ENCODE peak calls at places on chromosome X, in eight cellular contexts. E is A549, O is uterus, S is K562, C is stomach, H is heart left ventricle, K is transverse colon, B is IMR-90. V is an unnamed sample. For H3K4me1, the result is how much of the 10 kb centered on the place peaks cover.

GRCh38 chrX:129831486-129831885 is 12.2 kb downstream of the ZDHHC9 start:
- DNase-seq in K (peak), E (no peak), C (no peak), B (no peak), O (no peak), H (peak), S (no peak), V (no peak)

GRCh38 chrX:154733072-154733425 is 17.8 kb downstream of the GAB3 start:
- DNase-seq in O (no peak), E (no peak), B (no peak), K (no peak), S (no peak), C (no peak), H (no peak), V (no peak)

GRCh38 chrX:129983575-129984131 is 1.2 kb downstream of the BCORL1 start:
- DNase-seq in B (no peak), K (peak), S (peak), E (peak), H (peak), O (peak), C (no peak), V (peak)

GRCh38 chrX:38656350-38656915 is 95.1 kb downstream of the TSPAN7 start:
- DNase-seq in E (no peak), O (no peak), K (no peak), B (no peak), H (no peak), C (no peak), S (no peak), V (no peak)

GRCh38 chrX:136639506-136640176 is 8.3 kb upstream of the CD40LG start:
- DNase-seq in E (no peak), C (no peak), B (no peak), K (no peak), O (no peak), H (no peak), S (no peak), V (no peak)

GRCh38 chrX:103092942-103093341 is at the start of gene NXF3:
- DNase-seq in B (no peak), H (no peak), E (no peak), S (no peak), K (no peak), C (no peak), O (no peak), V (peak)

GRCh38 chrX:11341274-11342256 is 48.4 kb downstream of the AMELX start:
- DNase-seq in E (no peak), S (peak), O (peak), K (peak), B (peak), H (peak), C (peak), V (peak)

GRCh38 chrX:112645774-112646173 is 34.0 kb downstream of the LHFPL1 start:
- DNase-seq in K (no peak), H (no peak), E (no peak), S (no peak), C (no peak), B (no peak), O (no peak), V (no peak)

GRCh38 chrX:14017399-14017798 is 12.3 kb downstream of the GEMIN8 start:
- DNase-seq in C (no peak), E (no peak), S (no peak), O (no peak), H (no peak), B (no peak), K (peak), V (no peak)

GRCh38 chrX:11445540-11445939 is 152.3 kb downstream of the AMELX start:
- DNase-seq in C (no peak), E (no peak), K (no peak), O (no peak), B (no peak), S (no peak), H (no peak), V (peak)

GRCh38 chrX:1316527-1316926 is 20.1 kb upstream of the IL3RA start:
- DNase-seq in B (no peak), H (peak), K (peak), O (no peak), S (no peak), C (peak), E (no peak), V (peak)

GRCh38 chrX:103398321-103398937 is 22.1 kb downstream of the BEX3 start:
- DNase-seq in E (peak), O (no peak), B (peak), K (no peak), H (no peak), C (no peak), S (peak), V (no peak)

GRCh38 chrX:133005038-133005437 is 46.6 kb upstream of the HS6ST2 start:
- DNase-seq in S (peak), H (no peak), B (peak), E (peak), K (no peak), O (no peak), C (no peak), V (no peak)

GRCh38 chrX:74500555-74500954 is 79.3 kb downstream of the SLC16A2 start:
- DNase-seq in S (no peak), O (no peak), H (no peak), B (no peak), E (no peak), K (no peak), C (no peak), V (no peak)

GRCh38 chrX:41759817-41760216 is 35.8 kb downstream of the GPR82 start:
- DNase-seq in H (no peak), E (no peak), O (no peak), K (no peak), S (peak), B (peak), C (no peak), V (no peak)

GRCh38 chrX:46820391-46821100 is 16.3 kb upstream of the RP2 start:
- DNase-seq in K (no peak), S (no peak), O (no peak), B (no peak), C (no peak), E (no peak), H (no peak), V (no peak)

GRCh38 chrX:6041630-6042029 is 187.0 kb downstream of the NLGN4X start:
- DNase-seq in K (no peak), B (no peak), O (no peak), H (no peak), S (no peak), C (no peak), E (no peak), V (no peak)

GRCh38 chrX:110211340-110211739 is 106.5 kb downstream of the AMMECR1 start:
- DNase-seq in B (no peak), O (no peak), S (no peak), K (no peak), H (no peak), E (no peak), C (no peak), V (no peak)

GRCh38 chrX:152418025-152418424 is 33.1 kb downstream of the GABRA3 start:
- DNase-seq in K (no peak), O (no peak), B (no peak), C (no peak), H (no peak), S (no peak), E (no peak), V (no peak)

GRCh38 chrX:53526999-53527398 is 92.8 kb upstream of the HSD17B10 start:
- DNase-seq in K (no peak), O (no peak), B (no peak), E (no peak), S (no peak), C (no peak), H (no peak), V (no peak)

GRCh38 chrX:45172890-45173289 is 27.8 kb downstream of the DIPK2B start:
- DNase-seq in O (no peak), K (no peak), H (no peak), S (no peak), E (peak), B (peak), C (no peak), V (no peak)

GRCh38 chrX:132022863-132023116 is 312 bp upstream of the STK26 start:
- DNase-seq in H (no peak), O (no peak), S (no peak), K (no peak), B (no peak), C (no peak), E (peak), V (no peak)

GRCh38 chrX:104370089-104370488 is 115.4 kb upstream of the ESX1 start:
- DNase-seq in K (no peak), O (no peak), E (peak), B (no peak), C (no peak), S (peak), H (no peak), V (peak)

GRCh38 chrX:123217077-123217476 is 33.0 kb downstream of the GRIA3 start:
- DNase-seq in K (no peak), O (peak), S (peak), E (no peak), H (no peak), B (no peak), C (no peak), V (peak)

GRCh38 chrX:122026665-122027064 is 979.3 kb downstream of the GLUD2 start:
- DNase-seq in C (no peak), H (no peak), S (no peak), B (no peak), O (no peak), E (no peak), K (no peak), V (no peak)

GRCh38 chrX:40096395-40097091 is 1.2 kb downstream of the BCOR start:
- DNase-seq in O (peak), H (peak), S (no peak), E (peak), K (peak), C (no peak), B (peak), V (peak)
- H3K4me1 ChIP-seq in O (under half), H (under half), S (under half), E (under half), K (under half), C (half or more), B (under half), V (under half)

GRCh38 chrX:16712116-16712824 is at the start of gene CTPS2:
- DNase-seq in E (peak), O (peak), H (peak), B (peak), K (peak), S (peak), C (peak), V (peak)
- TF ChIP-seq POLR2A in E (peak), O (peak), H (no peak), B (no peak), K (peak), S (peak), C (no peak), V (no peak)

GRCh38 chrX:128106630-128107029 is 54.4 kb upstream of the ACTRT1 start:
- DNase-seq in C (no peak), O (no peak), K (no peak), S (no peak), E (peak), B (no peak), H (no peak), V (peak)
- TF ChIP-seq CTCF in C (no peak), O (no peak), K (no peak), S (no peak), E (peak), B (no peak), H (no peak), V (no peak)

DNA sequence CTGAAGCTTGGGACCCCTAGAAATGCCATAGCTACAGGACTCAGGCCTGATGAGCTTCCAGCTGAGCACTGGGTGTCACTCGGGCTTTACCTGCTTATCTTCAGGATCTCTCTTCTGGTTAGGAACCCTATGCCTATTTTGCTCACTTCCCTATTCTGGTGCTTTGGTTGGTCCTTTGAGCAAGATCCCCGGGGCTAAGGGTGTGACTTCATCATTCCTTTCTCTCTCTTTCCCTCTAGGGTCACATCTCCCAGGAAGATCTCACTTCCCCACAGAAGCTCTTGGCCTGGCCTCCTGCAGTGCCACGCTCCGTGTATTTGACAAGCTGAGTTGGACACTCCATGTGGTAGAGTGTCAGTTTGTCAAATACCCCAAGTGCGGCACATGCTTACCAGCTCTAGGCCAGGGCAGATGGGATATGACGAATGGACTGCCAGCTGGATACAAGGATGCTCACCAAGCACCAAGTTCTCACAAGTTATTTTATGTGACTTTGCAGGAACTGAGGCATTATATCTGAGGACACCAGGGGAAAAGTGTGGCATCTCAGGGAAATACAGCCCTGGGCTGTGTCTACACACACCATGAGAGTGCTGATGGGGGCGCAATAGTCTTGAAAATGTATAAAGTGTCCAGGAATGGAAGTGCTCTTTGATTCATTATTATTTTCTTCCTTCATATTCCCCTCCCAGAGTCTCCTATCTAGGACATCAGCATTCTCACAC is 21.1 kb downstream of the VSIG4 start:
- DNase-seq in K (no peak), E (no peak), C (no peak), H (no peak), B (no peak), S (peak), O (no peak), V (no peak)
- H3K4me1 ChIP-seq in K (under half), E (under half), C (under half), H (under half), B (under half), S (half or more), O (under half), V (under half)

GRCh38 chrX:56563231-56564116 is at the start of gene UBQLN2:
- DNase-seq in C (peak), H (peak), E (no peak), S (peak), B (peak), O (peak), K (peak), V (peak)
- TF ChIP-seq POLR2A in C (no peak), H (peak), E (peak), S (peak), B (peak), O (peak), K (peak), V (peak)

GRCh38 chrX:118349188-118349587 is 3.3 kb downstream of the WDR44 start:
- DNase-seq in C (no peak), O (no peak), B (no peak), K (no peak), E (no peak), S (no peak), H (no peak), V (no peak)

GRCh38 chrX:118345401-118346257 is at the start of gene WDR44:
- DNase-seq in K (peak), H (peak), O (peak), E (peak), B (peak), C (peak), S (peak), V (peak)

GRCh38 chrX:118348186-118348810 is 2.4 kb downstream of the WDR44 start:
- DNase-seq in K (no peak), E (no peak), S (no peak), C (no peak), B (no peak), H (no peak), O (no peak), V (no peak)

GRCh38 chrX:118346258-118347094 is 570 bp downstream of the WDR44 start:
- DNase-seq in K (peak), O (no peak), B (no peak), E (peak), C (peak), H (no peak), S (peak), V (peak)

DNA sequence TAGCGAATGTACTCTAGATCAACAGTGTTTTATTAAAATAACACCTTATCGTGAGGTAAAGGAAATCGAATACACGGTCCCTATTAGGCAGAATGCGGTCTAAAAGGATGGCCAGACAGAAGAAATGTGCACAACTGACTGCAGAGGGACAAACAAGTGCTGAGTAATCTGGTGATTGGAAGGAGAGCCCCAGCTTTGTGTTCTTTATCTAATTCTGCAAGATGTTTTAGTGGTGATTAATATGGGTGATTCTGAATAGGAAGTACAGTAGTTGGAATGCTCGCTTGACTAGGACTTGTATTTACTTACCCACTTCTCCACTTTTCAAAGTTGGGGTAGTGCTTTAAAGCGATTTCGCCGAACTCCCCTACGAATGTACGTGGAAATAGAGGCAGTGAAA is 1.2 kb downstream of the WDR44 start:
- DNase-seq in B (peak), K (no peak), C (no peak), S (peak), E (no peak), O (no peak), H (no peak), V (no peak)
- TF ChIP-seq CTCF in B (no peak), K (no peak), C (no peak), S (no peak), E (no peak), O (no peak), H (no peak), V (no peak)

GRCh38 chrX:82589410-82589809 is 918.7 kb upstream of the POU3F4 start:
- DNase-seq in C (no peak), S (no peak), E (peak), B (no peak), O (no peak), H (no peak), K (no peak), V (no peak)
- H3K4me1 ChIP-seq in C (under half), S (under half), E (under half), B (under half), O (under half), H (under half), K (under half), V (under half)